ENCODE peak calls at places on chromosomes 12 and 14, in four cellular contexts. S is psoas muscle, P is RWPE2, Z is omental fat pad. K is an unnamed sample.

GRCh38 chr12:127588224-127588623 is 678.7 kb upstream of the TMEM132C start:
- ATAC-seq in S (no peak), P (peak), Z (no peak), K (peak)

GRCh38 chr12:121139301-121139700 is 6.6 kb downstream of the P2RX7 start:
- ATAC-seq in S (no peak), P (no peak), Z (no peak), K (no peak)

GRCh38 chr12:69935651-69936100 is 110.6 kb downstream of the MYRFL start:
- ATAC-seq in S (no peak), P (no peak), Z (no peak), K (no peak)

GRCh38 chr12:14554281-14555008 is 13.2 kb downstream of the PLBD1 start:
- ATAC-seq in S (peak), P (no peak), Z (peak), K (peak)

GRCh38 chr12:7647071-7647470 is 18.6 kb downstream of the APOBEC1 start:
- ATAC-seq in S (no peak), P (no peak), Z (no peak), K (no peak)

GRCh38 chr14:26598081-26598671 is 343 bp upstream of the NOVA1 start:
- ATAC-seq in S (peak), P (peak), Z (peak), K (peak)

GRCh38 chr12:20487519-20487918 is 119.2 kb downstream of the PDE3A start:
- ATAC-seq in S (no peak), P (no peak), Z (no peak), K (no peak)

GRCh38 chr12:112035219-112035765 is 22.1 kb downstream of the ERP29 start:
- ATAC-seq in S (no peak), P (no peak), Z (no peak), K (no peak)

GRCh38 chr14:34966413-34966812 is 16.4 kb upstream of the SRP54 start:
- ATAC-seq in S (no peak), P (no peak), Z (no peak), K (no peak)

GRCh38 chr14:50967719-50968266 is 23.5 kb upstream of the PYGL start:
- ATAC-seq in S (no peak), P (no peak), Z (no peak), K (no peak)

GRCh38 chr12:52231305-52232232 is 1.5 kb upstream of the KRT7 start:
- ATAC-seq in S (no peak), P (peak), Z (no peak), K (peak)

GRCh38 chr14:22532345-22533056 is 56.5 kb downstream of the DAD1 start:
- ATAC-seq in S (no peak), P (no peak), Z (no peak), K (no peak)

GRCh38 chr12:51322452-51322851 is 1.5 kb downstream of the BIN2 start:
- ATAC-seq in S (no peak), P (no peak), Z (no peak), K (no peak)

GRCh38 chr14:69845050-69845581 is 34.1 kb upstream of the SMOC1 start:
- ATAC-seq in S (no peak), P (no peak), Z (no peak), K (no peak)

GRCh38 chr14:53857625-53858343 is 98.8 kb downstream of the BMP4 start:
- ATAC-seq in S (no peak), P (no peak), Z (no peak), K (no peak)

GRCh38 chr14:39766397-39767000 is 334.3 kb upstream of the FBXO33 start:
- ATAC-seq in S (no peak), P (no peak), Z (no peak), K (no peak)

GRCh38 chr14:57486767-57487379 is 6.8 kb downstream of the CCDC198 start:
- ATAC-seq in S (no peak), P (peak), Z (no peak), K (no peak)

GRCh38 chr12:53345486-53346195 is 9.5 kb upstream of the SP7 start:
- ATAC-seq in S (peak), P (no peak), Z (no peak), K (peak)

GRCh38 chr12:111467092-111467861 is 61.6 kb downstream of the SH2B3 start:
- ATAC-seq in S (no peak), P (no peak), Z (no peak), K (no peak)

GRCh38 chr12:6226002-6226700 is 26.0 kb downstream of the CD9 start:
- ATAC-seq in S (peak), P (peak), Z (peak), K (peak)

GRCh38 chr14:77812028-77812427 is 12.1 kb downstream of the ADCK1 start:
- ATAC-seq in S (no peak), P (no peak), Z (no peak), K (no peak)

GRCh38 chr12:2553388-2554126 is 241.2 kb upstream of the FKBP4 start:
- ATAC-seq in S (no peak), P (no peak), Z (no peak), K (no peak)

GRCh38 chr12:12397184-12397583 is 40.3 kb downstream of the BORCS5 start:
- ATAC-seq in S (no peak), P (no peak), Z (no peak), K (no peak)

GRCh38 chr14:101477648-101478047 is 83.6 kb upstream of the DIO3 start:
- ATAC-seq in S (no peak), P (peak), Z (no peak), K (no peak)

GRCh38 chr14:80167793-80168448 is 43.4 kb downstream of the DIO2 start:
- ATAC-seq in S (no peak), P (no peak), Z (no peak), K (peak)

GRCh38 chr12:122500685-122501488 is at the start of gene ZCCHC8:
- ATAC-seq in S (peak), P (peak), Z (peak), K (peak)
- TF ChIP-seq CTCF in S (no peak), P (peak), Z (no peak), K (peak)

GRCh38 chr12:77232045-77232444 is 166.7 kb upstream of the E2F7 start:
- ATAC-seq in S (no peak), P (no peak), Z (peak), K (peak)
- TF ChIP-seq CTCF in S (no peak), P (no peak), Z (no peak), K (no peak)

DNA sequence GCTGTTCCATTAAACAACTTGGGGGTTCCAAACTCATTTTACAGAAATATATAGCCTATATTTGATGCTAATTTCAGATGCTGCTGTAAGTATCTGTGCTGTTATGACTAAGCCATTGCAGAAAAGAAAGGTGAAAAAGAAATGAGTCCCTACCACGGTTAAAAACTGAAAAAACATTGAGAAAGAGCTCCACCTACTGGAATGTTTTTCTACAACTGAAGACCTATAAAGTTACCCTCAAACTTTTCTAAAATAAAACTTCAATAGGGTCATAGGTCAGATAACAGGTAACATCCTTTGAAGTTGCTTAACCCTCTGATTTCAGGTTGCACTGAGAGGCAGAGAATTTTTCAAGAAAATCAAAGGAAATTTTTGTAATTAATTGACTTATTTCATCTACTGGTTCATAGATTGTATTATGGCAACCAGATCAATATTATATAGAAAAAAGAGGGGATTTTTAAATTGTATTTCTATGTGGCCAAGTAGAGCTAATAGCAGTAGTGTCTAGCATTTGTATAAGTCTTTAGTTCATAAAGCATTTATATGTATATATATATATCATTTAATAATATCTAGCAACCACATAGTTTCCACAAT is 279.9 kb downstream of the RPS29 start:
- ATAC-seq in S (no peak), P (peak), Z (no peak), K (no peak)
- TF ChIP-seq CTCF in S (peak), P (peak), Z (no peak), K (peak)

GRCh38 chr12:104615048-104615561 is 158.4 kb downstream of the CHST11 start:
- ATAC-seq in S (no peak), P (no peak), Z (no peak), K (peak)
- TF ChIP-seq CTCF in S (no peak), P (no peak), Z (no peak), K (no peak)

GRCh38 chr12:95239216-95239615 is 21.6 kb downstream of the VEZT start:
- ATAC-seq in S (no peak), P (no peak), Z (no peak), K (no peak)
- TF ChIP-seq CTCF in S (no peak), P (no peak), Z (no peak), K (no peak)

DNA sequence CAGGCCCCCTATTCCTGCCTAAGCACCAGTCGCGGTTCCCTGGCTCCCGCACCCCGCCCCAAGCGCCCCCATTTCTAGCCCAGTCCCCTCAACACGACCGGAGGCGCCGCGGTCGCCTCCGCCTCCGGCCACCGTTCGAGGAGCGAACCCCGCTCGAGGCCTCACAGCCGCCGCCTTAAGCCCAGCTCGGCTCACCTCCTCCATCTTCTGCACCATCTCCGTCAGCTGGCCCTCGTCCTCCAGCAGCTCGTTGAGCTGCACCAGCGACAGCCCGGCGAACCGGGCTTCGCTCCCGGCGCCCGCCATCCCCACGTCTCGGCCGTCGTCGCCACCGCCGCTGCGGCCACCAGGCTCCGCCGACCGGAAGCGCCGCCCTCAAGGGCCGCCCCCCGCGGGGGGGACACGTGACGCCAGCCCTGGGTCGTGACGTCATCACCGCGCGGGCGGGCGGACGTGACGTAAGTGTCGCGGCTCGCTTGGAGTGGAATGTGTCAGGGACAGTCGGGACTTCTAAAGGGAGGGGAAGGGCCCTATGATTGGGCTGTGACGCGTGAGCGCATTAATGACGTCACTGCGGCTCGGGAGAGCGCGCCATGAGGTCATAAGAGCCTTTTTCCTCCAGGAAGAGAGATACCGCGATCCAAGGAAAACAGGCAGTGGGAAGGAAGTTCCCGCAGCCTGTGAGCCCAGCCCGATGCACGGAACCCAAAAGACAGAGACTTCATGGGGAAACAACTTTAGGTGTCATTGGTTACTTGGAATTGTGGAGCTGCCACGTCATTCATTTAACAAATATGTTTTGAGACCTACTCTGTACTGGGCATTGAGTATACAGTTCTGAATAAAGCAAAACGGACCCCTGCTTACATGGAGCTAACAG is at the start of gene VPS37B:
- ATAC-seq in S (peak), P (peak), Z (peak), K (peak)
- TF ChIP-seq CTCF in S (no peak), P (no peak), Z (no peak), K (no peak)

GRCh38 chr12:31705651-31706050 is 23.2 kb downstream of the AMN1 start:
- ATAC-seq in S (no peak), P (no peak), Z (no peak), K (no peak)

DNA sequence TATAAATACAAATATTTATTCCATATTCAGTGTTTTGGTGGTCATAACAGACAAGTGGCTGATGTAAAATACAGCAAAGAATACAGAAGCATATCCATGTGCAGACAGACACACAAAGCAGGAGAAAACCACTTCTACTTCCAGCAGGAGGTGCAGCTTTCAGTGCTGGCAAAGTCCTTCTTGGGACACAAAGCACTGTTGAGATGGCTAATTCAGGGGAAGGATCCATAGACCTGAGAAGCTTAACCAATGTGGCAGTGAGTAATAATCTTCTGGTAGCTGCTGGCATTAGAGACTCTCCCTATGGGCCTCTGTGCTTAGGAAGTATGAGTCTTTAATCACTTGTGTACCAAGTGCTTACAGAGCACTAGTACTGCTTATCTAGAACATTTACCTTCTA is 26.8 kb downstream of the AMN1 start:
- ATAC-seq in S (no peak), P (no peak), Z (no peak), K (no peak)
- TF ChIP-seq CTCF in S (peak), P (peak), Z (no peak), K (no peak)

GRCh38 chr14:59588136-59588535 is 11.5 kb upstream of the CCDC175 start:
- ATAC-seq in S (no peak), P (no peak), Z (no peak), K (no peak)

GRCh38 chr14:59585891-59586554 is 9.4 kb upstream of the CCDC175 start:
- ATAC-seq in S (no peak), P (peak), Z (no peak), K (no peak)

GRCh38 chr14:59583755-59584154 is 7.1 kb upstream of the CCDC175 start:
- ATAC-seq in S (no peak), P (no peak), Z (no peak), K (no peak)

GRCh38 chr14:59582161-59582560 is 5.5 kb upstream of the CCDC175 start:
- ATAC-seq in S (no peak), P (no peak), Z (no peak), K (no peak)

DNA sequence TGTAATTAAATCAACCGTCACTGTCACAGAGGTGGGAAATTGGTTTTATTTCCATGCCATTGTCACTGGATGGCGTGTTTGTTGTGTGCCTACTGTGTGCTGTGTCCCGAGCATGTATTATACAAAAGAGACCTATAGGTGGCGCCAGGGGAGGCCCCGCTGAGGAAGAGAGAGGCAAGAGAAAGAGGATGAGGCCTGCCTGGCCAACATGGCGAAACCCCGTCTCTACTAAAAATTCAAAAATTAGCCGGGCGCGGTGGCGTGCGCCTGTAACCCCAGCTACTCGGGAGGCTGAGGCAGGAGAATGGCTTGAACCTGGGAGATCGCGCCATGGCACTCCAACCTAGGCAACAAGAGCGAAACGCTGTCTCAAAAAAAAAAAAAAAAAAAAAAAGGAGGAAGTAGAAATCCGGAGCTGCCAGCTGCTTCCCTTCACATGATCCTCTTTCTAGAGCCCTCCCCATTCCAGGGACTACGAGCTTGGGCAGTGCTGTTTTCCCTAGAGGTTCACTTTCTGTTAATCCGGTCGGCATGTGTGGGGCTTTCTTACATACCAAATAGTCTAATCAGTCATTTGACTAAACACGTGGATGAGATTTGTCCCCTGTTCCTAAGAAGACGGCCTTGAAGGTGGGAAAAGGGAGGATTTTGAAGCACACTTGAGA is 6.4 kb upstream of the CCDC175 start:
- ATAC-seq in S (no peak), P (no peak), Z (no peak), K (no peak)
- TF ChIP-seq CTCF in S (no peak), P (no peak), Z (no peak), K (no peak)